ENCODE peak calls at places on chromosomes 6 and 20, in ten cellular contexts. One of them, this sample, is unnamed.

GRCh38 chr6:15244605-15245360 is 1.1 kb upstream of the JARID2 start:
- DNase-seq in natural killer cell: peak; percentile 66
- DNase-seq in CD4-positive, alpha-beta T cell: peak; percentile 66
- DNase-seq in fibroblast of lung: peak; percentile 73
- DNase-seq in CD8-positive, alpha-beta T cell: peak; percentile 74
- DNase-seq in bronchial epithelial cell: peak; percentile 38
- DNase-seq in HCT116: no peak
- DNase-seq in body of pancreas: peak; percentile 87
- DNase-seq in endodermal cell: peak; percentile 87
- DNase-seq in tibial nerve: peak; percentile 74
- DNase-seq in this sample: peak; percentile 67

GRCh38 chr6:33816911-33817310 is 13.1 kb upstream of the MLN start:
- DNase-seq in natural killer cell: no peak
- DNase-seq in CD4-positive, alpha-beta T cell: no peak
- DNase-seq in fibroblast of lung: no peak
- DNase-seq in CD8-positive, alpha-beta T cell: no peak
- DNase-seq in bronchial epithelial cell: peak; percentile 20
- DNase-seq in HCT116: no peak
- DNase-seq in body of pancreas: no peak
- DNase-seq in endodermal cell: no peak
- DNase-seq in tibial nerve: no peak
- DNase-seq in this sample: no peak

GRCh38 chr6:53151676-53152075 is 3.0 kb upstream of the GCM1 start:
- DNase-seq in natural killer cell: no peak
- DNase-seq in CD4-positive, alpha-beta T cell: no peak
- DNase-seq in fibroblast of lung: no peak
- DNase-seq in CD8-positive, alpha-beta T cell: no peak
- DNase-seq in bronchial epithelial cell: no peak
- DNase-seq in HCT116: peak; percentile 27
- DNase-seq in body of pancreas: no peak
- DNase-seq in endodermal cell: peak; percentile 83
- DNase-seq in tibial nerve: no peak
- DNase-seq in this sample: peak; percentile 46

GRCh38 chr6:44733868-44734267 is 346.4 kb downstream of the CDC5L start:
- DNase-seq in natural killer cell: no peak
- DNase-seq in CD4-positive, alpha-beta T cell: no peak
- DNase-seq in fibroblast of lung: no peak
- DNase-seq in CD8-positive, alpha-beta T cell: no peak
- DNase-seq in bronchial epithelial cell: no peak
- DNase-seq in HCT116: no peak
- DNase-seq in body of pancreas: peak; percentile 31
- DNase-seq in endodermal cell: no peak
- DNase-seq in tibial nerve: peak; percentile 44
- DNase-seq in this sample: no peak

GRCh38 chr20:19283503-19283902 is 71.1 kb downstream of the SLC24A3 start:
- DNase-seq in natural killer cell: no peak
- DNase-seq in CD4-positive, alpha-beta T cell: no peak
- DNase-seq in fibroblast of lung: no peak
- DNase-seq in CD8-positive, alpha-beta T cell: no peak
- DNase-seq in bronchial epithelial cell: no peak
- DNase-seq in HCT116: no peak
- DNase-seq in body of pancreas: no peak
- DNase-seq in endodermal cell: no peak
- DNase-seq in tibial nerve: no peak
- DNase-seq in this sample: no peak

GRCh38 chr20:44221368-44221767 is 10.8 kb upstream of the OSER1 start:
- DNase-seq in natural killer cell: no peak
- DNase-seq in CD4-positive, alpha-beta T cell: no peak
- DNase-seq in fibroblast of lung: no peak
- DNase-seq in CD8-positive, alpha-beta T cell: no peak
- DNase-seq in bronchial epithelial cell: no peak
- DNase-seq in HCT116: no peak
- DNase-seq in body of pancreas: no peak
- DNase-seq in endodermal cell: no peak
- DNase-seq in tibial nerve: no peak
- DNase-seq in this sample: no peak

GRCh38 chr6:72182337-72183246 is 296.2 kb downstream of the RIMS1 start:
- DNase-seq in natural killer cell: no peak
- DNase-seq in CD4-positive, alpha-beta T cell: no peak
- DNase-seq in fibroblast of lung: peak; percentile 60
- DNase-seq in CD8-positive, alpha-beta T cell: no peak
- DNase-seq in bronchial epithelial cell: peak; percentile 68
- DNase-seq in HCT116: no peak
- DNase-seq in body of pancreas: peak; percentile 92
- DNase-seq in endodermal cell: peak; percentile 89
- DNase-seq in tibial nerve: no peak
- DNase-seq in this sample: peak; percentile 52

GRCh38 chr6:125254321-125254720 is 47.4 kb downstream of the HDDC2 start:
- DNase-seq in natural killer cell: no peak
- DNase-seq in CD4-positive, alpha-beta T cell: no peak
- DNase-seq in fibroblast of lung: no peak
- DNase-seq in CD8-positive, alpha-beta T cell: no peak
- DNase-seq in bronchial epithelial cell: no peak
- DNase-seq in HCT116: no peak
- DNase-seq in body of pancreas: no peak
- DNase-seq in endodermal cell: no peak
- DNase-seq in tibial nerve: no peak
- DNase-seq in this sample: no peak

GRCh38 chr6:5389086-5389745 is 127.9 kb downstream of the FARS2 start:
- DNase-seq in natural killer cell: no peak
- DNase-seq in CD4-positive, alpha-beta T cell: no peak
- DNase-seq in fibroblast of lung: no peak
- DNase-seq in CD8-positive, alpha-beta T cell: no peak
- DNase-seq in bronchial epithelial cell: no peak
- DNase-seq in HCT116: no peak
- DNase-seq in body of pancreas: no peak
- DNase-seq in endodermal cell: no peak
- DNase-seq in tibial nerve: no peak
- DNase-seq in this sample: no peak

GRCh38 chr6:160863782-160864181 is 127.8 kb upstream of the MAP3K4 start:
- DNase-seq in natural killer cell: no peak
- DNase-seq in CD4-positive, alpha-beta T cell: no peak
- DNase-seq in fibroblast of lung: no peak
- DNase-seq in CD8-positive, alpha-beta T cell: no peak
- DNase-seq in bronchial epithelial cell: no peak
- DNase-seq in HCT116: no peak
- DNase-seq in body of pancreas: no peak
- DNase-seq in endodermal cell: no peak
- DNase-seq in tibial nerve: no peak
- DNase-seq in this sample: no peak

GRCh38 chr6:160858886-160859285 is 132.7 kb upstream of the MAP3K4 start:
- DNase-seq in natural killer cell: no peak
- DNase-seq in CD4-positive, alpha-beta T cell: no peak
- DNase-seq in fibroblast of lung: no peak
- DNase-seq in CD8-positive, alpha-beta T cell: no peak
- DNase-seq in bronchial epithelial cell: no peak
- DNase-seq in HCT116: no peak
- DNase-seq in body of pancreas: no peak
- DNase-seq in endodermal cell: no peak
- DNase-seq in tibial nerve: no peak
- DNase-seq in this sample: no peak

GRCh38 chr6:160859822-160860221 is 131.7 kb upstream of the MAP3K4 start:
- DNase-seq in natural killer cell: no peak
- DNase-seq in CD4-positive, alpha-beta T cell: no peak
- DNase-seq in fibroblast of lung: no peak
- DNase-seq in CD8-positive, alpha-beta T cell: no peak
- DNase-seq in bronchial epithelial cell: no peak
- DNase-seq in HCT116: no peak
- DNase-seq in body of pancreas: no peak
- DNase-seq in endodermal cell: no peak
- DNase-seq in tibial nerve: no peak
- DNase-seq in this sample: no peak

DNA sequence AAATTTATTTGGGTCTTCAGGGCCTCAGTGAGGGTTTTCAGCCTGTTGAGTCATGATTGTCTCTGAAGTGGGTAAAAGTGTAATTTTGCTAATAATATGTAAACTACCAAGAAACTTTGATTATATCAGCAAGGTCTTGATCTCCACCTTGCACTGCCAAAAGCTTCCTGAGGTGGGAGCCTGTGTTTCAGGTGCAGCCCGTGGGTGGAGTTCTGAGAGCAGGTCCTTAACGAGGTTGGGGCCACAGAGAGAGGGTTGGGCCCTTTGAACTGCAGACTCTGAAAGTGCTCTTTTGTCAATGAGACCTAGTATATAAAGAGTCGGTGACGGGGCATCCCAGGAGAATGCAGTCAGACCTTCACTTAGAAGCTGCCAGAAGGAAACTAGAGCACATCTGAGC is 129.7 kb upstream of the MAP3K4 start:
- DNase-seq in natural killer cell: no peak
- DNase-seq in CD4-positive, alpha-beta T cell: no peak
- DNase-seq in fibroblast of lung: no peak
- DNase-seq in CD8-positive, alpha-beta T cell: no peak
- DNase-seq in bronchial epithelial cell: no peak
- DNase-seq in HCT116: no peak
- DNase-seq in body of pancreas: no peak
- DNase-seq in endodermal cell: no peak
- DNase-seq in tibial nerve: no peak
- DNase-seq in this sample: no peak
- TF ChIP-seq CTCF in natural killer cell: no peak
- TF ChIP-seq CTCF in CD4-positive, alpha-beta T cell: no peak
- TF ChIP-seq CTCF in fibroblast of lung: no peak
- TF ChIP-seq CTCF in CD8-positive, alpha-beta T cell: no peak
- TF ChIP-seq CTCF in bronchial epithelial cell: no peak
- TF ChIP-seq CTCF in HCT116: no peak
- TF ChIP-seq CTCF in body of pancreas: no peak
- TF ChIP-seq CTCF in endodermal cell: peak; percentile 34
- TF ChIP-seq CTCF in tibial nerve: no peak
- TF ChIP-seq CTCF in this sample: no peak

GRCh38 chr6:73309534-73309783 is 44.6 kb downstream of the DPPA5 start:
- DNase-seq in natural killer cell: no peak
- DNase-seq in CD4-positive, alpha-beta T cell: no peak
- DNase-seq in fibroblast of lung: no peak
- DNase-seq in CD8-positive, alpha-beta T cell: no peak
- DNase-seq in bronchial epithelial cell: peak; percentile 22
- DNase-seq in HCT116: no peak
- DNase-seq in body of pancreas: no peak
- DNase-seq in endodermal cell: no peak
- DNase-seq in tibial nerve: no peak
- DNase-seq in this sample: no peak

GRCh38 chr6:73314577-73315492 is 39.2 kb downstream of the DPPA5 start:
- DNase-seq in natural killer cell: no peak
- DNase-seq in CD4-positive, alpha-beta T cell: no peak
- DNase-seq in fibroblast of lung: peak; percentile 10
- DNase-seq in CD8-positive, alpha-beta T cell: no peak
- DNase-seq in bronchial epithelial cell: no peak
- DNase-seq in HCT116: no peak
- DNase-seq in body of pancreas: no peak
- DNase-seq in endodermal cell: no peak
- DNase-seq in tibial nerve: no peak
- DNase-seq in this sample: no peak

GRCh38 chr6:73308712-73309533 is 45.2 kb downstream of the DPPA5 start:
- DNase-seq in natural killer cell: no peak
- DNase-seq in CD4-positive, alpha-beta T cell: no peak
- DNase-seq in fibroblast of lung: peak; percentile 27
- DNase-seq in CD8-positive, alpha-beta T cell: no peak
- DNase-seq in bronchial epithelial cell: peak; percentile 23
- DNase-seq in HCT116: peak; percentile 21
- DNase-seq in body of pancreas: peak; percentile 31
- DNase-seq in endodermal cell: peak; percentile 81
- DNase-seq in tibial nerve: no peak
- DNase-seq in this sample: peak; percentile 11

GRCh38 chr6:73309784-73310502 is 44.1 kb downstream of the DPPA5 start:
- DNase-seq in natural killer cell: peak; percentile 42
- DNase-seq in CD4-positive, alpha-beta T cell: peak; percentile 50
- DNase-seq in fibroblast of lung: peak; percentile 71
- DNase-seq in CD8-positive, alpha-beta T cell: peak; percentile 32
- DNase-seq in bronchial epithelial cell: peak; percentile 36
- DNase-seq in HCT116: peak; percentile 54
- DNase-seq in body of pancreas: peak; percentile 75
- DNase-seq in endodermal cell: peak; percentile 84
- DNase-seq in tibial nerve: peak; percentile 8
- DNase-seq in this sample: peak; percentile 63
- TF ChIP-seq CTCF in natural killer cell: peak; percentile 40
- TF ChIP-seq CTCF in CD4-positive, alpha-beta T cell: peak; percentile 43
- TF ChIP-seq CTCF in fibroblast of lung: peak; percentile 62
- TF ChIP-seq CTCF in CD8-positive, alpha-beta T cell: no peak
- TF ChIP-seq CTCF in bronchial epithelial cell: peak; percentile 57
- TF ChIP-seq CTCF in HCT116: peak; percentile 64
- TF ChIP-seq CTCF in body of pancreas: peak; percentile 50
- TF ChIP-seq CTCF in endodermal cell: peak; percentile 78
- TF ChIP-seq CTCF in tibial nerve: no peak
- TF ChIP-seq CTCF in this sample: no peak

GRCh38 chr20:54658525-54658924 is 183.1 kb downstream of the DOK5 start:
- DNase-seq in natural killer cell: no peak
- DNase-seq in CD4-positive, alpha-beta T cell: no peak
- DNase-seq in fibroblast of lung: no peak
- DNase-seq in CD8-positive, alpha-beta T cell: no peak
- DNase-seq in bronchial epithelial cell: no peak
- DNase-seq in HCT116: no peak
- DNase-seq in body of pancreas: no peak
- DNase-seq in endodermal cell: no peak
- DNase-seq in tibial nerve: no peak
- DNase-seq in this sample: no peak

GRCh38 chr20:54662064-54662463 is 186.7 kb downstream of the DOK5 start:
- DNase-seq in natural killer cell: no peak
- DNase-seq in CD4-positive, alpha-beta T cell: no peak
- DNase-seq in fibroblast of lung: no peak
- DNase-seq in CD8-positive, alpha-beta T cell: no peak
- DNase-seq in bronchial epithelial cell: no peak
- DNase-seq in HCT116: no peak
- DNase-seq in body of pancreas: no peak
- DNase-seq in endodermal cell: no peak
- DNase-seq in tibial nerve: no peak
- DNase-seq in this sample: no peak

GRCh38 chr20:54654460-54654859 is 179.1 kb downstream of the DOK5 start:
- DNase-seq in natural killer cell: no peak
- DNase-seq in CD4-positive, alpha-beta T cell: no peak
- DNase-seq in fibroblast of lung: no peak
- DNase-seq in CD8-positive, alpha-beta T cell: no peak
- DNase-seq in bronchial epithelial cell: no peak
- DNase-seq in HCT116: no peak
- DNase-seq in body of pancreas: no peak
- DNase-seq in endodermal cell: no peak
- DNase-seq in tibial nerve: no peak
- DNase-seq in this sample: no peak

GRCh38 chr20:54657268-54657826 is 182.0 kb downstream of the DOK5 start:
- DNase-seq in natural killer cell: no peak
- DNase-seq in CD4-positive, alpha-beta T cell: no peak
- DNase-seq in fibroblast of lung: no peak
- DNase-seq in CD8-positive, alpha-beta T cell: no peak
- DNase-seq in bronchial epithelial cell: no peak
- DNase-seq in HCT116: no peak
- DNase-seq in body of pancreas: no peak
- DNase-seq in endodermal cell: no peak
- DNase-seq in tibial nerve: no peak
- DNase-seq in this sample: no peak
- TF ChIP-seq CTCF in natural killer cell: no peak
- TF ChIP-seq CTCF in CD4-positive, alpha-beta T cell: no peak
- TF ChIP-seq CTCF in fibroblast of lung: no peak
- TF ChIP-seq CTCF in CD8-positive, alpha-beta T cell: no peak
- TF ChIP-seq CTCF in bronchial epithelial cell: no peak
- TF ChIP-seq CTCF in HCT116: peak; percentile 10
- TF ChIP-seq CTCF in body of pancreas: no peak
- TF ChIP-seq CTCF in endodermal cell: peak; percentile 45
- TF ChIP-seq CTCF in tibial nerve: no peak
- TF ChIP-seq CTCF in this sample: no peak

DNA sequence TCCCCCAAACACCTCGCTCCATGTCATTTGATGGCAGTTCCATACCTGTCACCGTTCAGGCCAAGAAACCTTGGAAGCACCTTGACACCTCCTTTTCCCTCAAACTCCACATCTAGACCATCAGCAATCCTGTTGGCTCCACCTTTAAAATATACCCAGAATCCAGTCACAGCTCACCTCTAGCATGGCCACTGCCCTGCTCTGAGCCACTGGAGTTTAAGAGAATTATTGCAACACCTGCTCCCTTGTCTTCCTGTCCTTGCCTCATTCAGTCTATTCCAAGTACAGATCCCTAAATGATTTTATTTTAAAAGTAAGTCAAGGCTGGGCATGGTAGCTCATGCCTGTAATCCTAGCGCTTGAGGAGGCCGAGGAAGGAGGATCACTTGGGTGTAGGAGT is 11.6 kb upstream of the TRIB3 start:
- DNase-seq in natural killer cell: no peak
- DNase-seq in CD4-positive, alpha-beta T cell: no peak
- DNase-seq in fibroblast of lung: no peak
- DNase-seq in CD8-positive, alpha-beta T cell: no peak
- DNase-seq in bronchial epithelial cell: no peak
- DNase-seq in HCT116: no peak
- DNase-seq in body of pancreas: no peak
- DNase-seq in endodermal cell: no peak
- DNase-seq in tibial nerve: no peak
- DNase-seq in this sample: no peak
- TF ChIP-seq CTCF in natural killer cell: no peak
- TF ChIP-seq CTCF in CD4-positive, alpha-beta T cell: no peak
- TF ChIP-seq CTCF in fibroblast of lung: no peak
- TF ChIP-seq CTCF in CD8-positive, alpha-beta T cell: no peak
- TF ChIP-seq CTCF in bronchial epithelial cell: no peak
- TF ChIP-seq CTCF in HCT116: no peak
- TF ChIP-seq CTCF in body of pancreas: no peak
- TF ChIP-seq CTCF in endodermal cell: no peak
- TF ChIP-seq CTCF in tibial nerve: no peak
- TF ChIP-seq CTCF in this sample: no peak